ENCODE peak calls at places on chromosome 20, in four cellular contexts. W, R, V and U are unnamed samples.

GRCh38 chr20:4563534-4563933 is 158.2 kb upstream of the PRND start:
- DNase-seq in R (no peak), W (no peak), V (no peak), U (no peak)

GRCh38 chr20:50930139-50931047 is 844 bp downstream of the ADNP start:
- DNase-seq in R (no peak), V (peak), W (peak), U (peak)

GRCh38 chr20:13755809-13756208 is 28.9 kb downstream of the ESF1 start:
- DNase-seq in W (no peak), R (no peak), V (no peak), U (no peak)

GRCh38 chr20:7790189-7790588 is 150.1 kb downstream of the HAO1 start:
- DNase-seq in V (no peak), R (no peak), W (no peak), U (no peak)

GRCh38 chr20:63697357-63697867 is 960 bp downstream of the TNFRSF6B start:
- DNase-seq in V (no peak), R (no peak), W (no peak), U (peak)

GRCh38 chr20:33798444-33798843 is 12.7 kb upstream of the CHMP4B start:
- DNase-seq in R (no peak), W (no peak), V (no peak), U (no peak)

GRCh38 chr20:60138263-60139127 is 180.3 kb downstream of the CDH26 start:
- DNase-seq in V (peak), R (no peak), W (peak), U (no peak)

GRCh38 chr20:61166324-61166723 is 85.7 kb upstream of the CDH4 start:
- DNase-seq in R (no peak), W (no peak), V (no peak), U (no peak)

GRCh38 chr20:57941121-57941522 is 231.3 kb upstream of the PMEPA1 start:
- DNase-seq in V (no peak), W (peak), R (no peak), U (peak)

GRCh38 chr20:37319120-37319717 is 26.7 kb upstream of the SRC start:
- DNase-seq in R (no peak), V (no peak), W (no peak), U (no peak)